ENCODE peak calls at places on chromosome 21, in ten cellular contexts. One of them, this sample, is unnamed. For H3K9me3 and H3K4me1, the result is how much of the 10 kb centered on the place peaks cover.

GRCh38 chr21:46048926-46049889 is 48.7 kb upstream of the COL6A2 start:
- DNase-seq in psoas muscle: peak
- DNase-seq in left ventricle myocardium inferior: peak
- DNase-seq in neural progenitor cell: no peak
- DNase-seq in IMR-90: peak
- DNase-seq in GM12878: no peak
- DNase-seq in heart right ventricle: peak
- DNase-seq in Panc1: no peak
- DNase-seq in hepatocyte: peak
- DNase-seq in suprapubic skin: peak
- DNase-seq in this sample: peak

GRCh38 chr21:35697321-35697808 is 363.0 kb downstream of the SETD4 start:
- DNase-seq in psoas muscle: peak
- DNase-seq in left ventricle myocardium inferior: peak
- DNase-seq in neural progenitor cell: no peak
- DNase-seq in IMR-90: peak
- DNase-seq in GM12878: no peak
- DNase-seq in heart right ventricle: peak
- DNase-seq in Panc1: no peak
- DNase-seq in hepatocyte: peak
- DNase-seq in suprapubic skin: no peak
- DNase-seq in this sample: peak

GRCh38 chr21:35924714-35925301 is 135.5 kb downstream of the SETD4 start:
- DNase-seq in psoas muscle: peak
- DNase-seq in left ventricle myocardium inferior: no peak
- DNase-seq in neural progenitor cell: no peak
- DNase-seq in IMR-90: peak
- DNase-seq in GM12878: no peak
- DNase-seq in heart right ventricle: no peak
- DNase-seq in Panc1: no peak
- DNase-seq in hepatocyte: no peak
- DNase-seq in suprapubic skin: no peak
- DNase-seq in this sample: no peak

GRCh38 chr21:26758083-26758861 is 86.9 kb downstream of the ADAMTS1 start:
- DNase-seq in psoas muscle: no peak
- DNase-seq in left ventricle myocardium inferior: no peak
- DNase-seq in neural progenitor cell: no peak
- DNase-seq in IMR-90: no peak
- DNase-seq in GM12878: no peak
- DNase-seq in heart right ventricle: no peak
- DNase-seq in Panc1: no peak
- DNase-seq in hepatocyte: no peak
- DNase-seq in suprapubic skin: no peak
- DNase-seq in this sample: no peak

GRCh38 chr21:31945576-31945975 is 72.8 kb downstream of the HUNK start:
- DNase-seq in psoas muscle: no peak
- DNase-seq in left ventricle myocardium inferior: no peak
- DNase-seq in neural progenitor cell: no peak
- DNase-seq in IMR-90: peak
- DNase-seq in GM12878: no peak
- DNase-seq in heart right ventricle: no peak
- DNase-seq in Panc1: no peak
- DNase-seq in hepatocyte: peak
- DNase-seq in suprapubic skin: no peak
- DNase-seq in this sample: no peak

GRCh38 chr21:37380349-37381323 is 14.1 kb downstream of the DYRK1A start:
- DNase-seq in psoas muscle: peak
- DNase-seq in left ventricle myocardium inferior: no peak
- DNase-seq in neural progenitor cell: peak
- DNase-seq in IMR-90: no peak
- DNase-seq in GM12878: no peak
- DNase-seq in heart right ventricle: no peak
- DNase-seq in Panc1: no peak
- DNase-seq in hepatocyte: no peak
- DNase-seq in suprapubic skin: no peak
- DNase-seq in this sample: no peak

GRCh38 chr21:14991957-14992356 is 72.8 kb downstream of the NRIP1 start:
- DNase-seq in psoas muscle: no peak
- DNase-seq in left ventricle myocardium inferior: no peak
- DNase-seq in neural progenitor cell: no peak
- DNase-seq in IMR-90: no peak
- DNase-seq in GM12878: no peak
- DNase-seq in heart right ventricle: no peak
- DNase-seq in Panc1: peak
- DNase-seq in hepatocyte: no peak
- DNase-seq in suprapubic skin: no peak
- DNase-seq in this sample: no peak

GRCh38 chr21:32382108-32382601 is 10.7 kb downstream of the URB1 start:
- DNase-seq in psoas muscle: no peak
- DNase-seq in left ventricle myocardium inferior: no peak
- DNase-seq in neural progenitor cell: no peak
- DNase-seq in IMR-90: peak
- DNase-seq in GM12878: no peak
- DNase-seq in heart right ventricle: no peak
- DNase-seq in Panc1: no peak
- DNase-seq in hepatocyte: no peak
- DNase-seq in suprapubic skin: no peak
- DNase-seq in this sample: no peak

GRCh38 chr21:36499578-36500471 is 19.9 kb upstream of the CLDN14 start:
- DNase-seq in psoas muscle: peak
- DNase-seq in left ventricle myocardium inferior: peak
- DNase-seq in neural progenitor cell: no peak
- DNase-seq in IMR-90: no peak
- DNase-seq in GM12878: no peak
- DNase-seq in heart right ventricle: no peak
- DNase-seq in Panc1: no peak
- DNase-seq in hepatocyte: no peak
- DNase-seq in suprapubic skin: no peak
- DNase-seq in this sample: peak

GRCh38 chr21:14876464-14876863 is 188.3 kb downstream of the NRIP1 start:
- DNase-seq in psoas muscle: no peak
- DNase-seq in left ventricle myocardium inferior: no peak
- DNase-seq in neural progenitor cell: no peak
- DNase-seq in IMR-90: no peak
- DNase-seq in GM12878: no peak
- DNase-seq in heart right ventricle: no peak
- DNase-seq in Panc1: no peak
- DNase-seq in hepatocyte: peak
- DNase-seq in suprapubic skin: no peak
- DNase-seq in this sample: no peak

GRCh38 chr21:45615145-45615711 is 28.3 kb upstream of the PCBP3 start:
- DNase-seq in psoas muscle: no peak
- DNase-seq in left ventricle myocardium inferior: no peak
- DNase-seq in neural progenitor cell: no peak
- DNase-seq in IMR-90: peak
- DNase-seq in GM12878: peak
- DNase-seq in heart right ventricle: no peak
- DNase-seq in Panc1: no peak
- DNase-seq in hepatocyte: no peak
- DNase-seq in suprapubic skin: peak
- DNase-seq in this sample: peak

GRCh38 chr21:36946949-36947371 is 19.5 kb downstream of the HLCS start:
- DNase-seq in psoas muscle: no peak
- DNase-seq in left ventricle myocardium inferior: no peak
- DNase-seq in neural progenitor cell: peak
- DNase-seq in IMR-90: no peak
- DNase-seq in GM12878: no peak
- DNase-seq in heart right ventricle: no peak
- DNase-seq in Panc1: no peak
- DNase-seq in hepatocyte: no peak
- DNase-seq in suprapubic skin: no peak
- DNase-seq in this sample: no peak

GRCh38 chr21:40839551-40839950 is 7.4 kb downstream of the DSCAM start:
- DNase-seq in psoas muscle: no peak
- DNase-seq in left ventricle myocardium inferior: no peak
- DNase-seq in neural progenitor cell: no peak
- DNase-seq in IMR-90: no peak
- DNase-seq in GM12878: no peak
- DNase-seq in heart right ventricle: no peak
- DNase-seq in Panc1: no peak
- DNase-seq in hepatocyte: no peak
- DNase-seq in suprapubic skin: no peak
- DNase-seq in this sample: no peak

GRCh38 chr21:7952648-7953047 is 2568.7 kb upstream of the TPTE start:
- DNase-seq in psoas muscle: no peak
- DNase-seq in left ventricle myocardium inferior: no peak
- DNase-seq in neural progenitor cell: no peak
- DNase-seq in IMR-90: no peak
- DNase-seq in GM12878: no peak
- DNase-seq in heart right ventricle: no peak
- DNase-seq in Panc1: no peak
- DNase-seq in hepatocyte: no peak
- DNase-seq in suprapubic skin: no peak
- DNase-seq in this sample: no peak
- H3K9me3 ChIP-seq in psoas muscle: half or more
- H3K9me3 ChIP-seq in left ventricle myocardium inferior: under half
- H3K9me3 ChIP-seq in neural progenitor cell: half or more
- H3K9me3 ChIP-seq in IMR-90: half or more
- H3K9me3 ChIP-seq in GM12878: under half
- H3K9me3 ChIP-seq in heart right ventricle: under half
- H3K9me3 ChIP-seq in Panc1: under half
- H3K9me3 ChIP-seq in hepatocyte: half or more
- H3K9me3 ChIP-seq in suprapubic skin: half or more
- H3K9me3 ChIP-seq in this sample: half or more

GRCh38 chr21:33412832-33413519 is 9.8 kb downstream of the IFNGR2 start:
- DNase-seq in psoas muscle: no peak
- DNase-seq in left ventricle myocardium inferior: no peak
- DNase-seq in neural progenitor cell: no peak
- DNase-seq in IMR-90: no peak
- DNase-seq in GM12878: no peak
- DNase-seq in heart right ventricle: no peak
- DNase-seq in Panc1: no peak
- DNase-seq in hepatocyte: peak
- DNase-seq in suprapubic skin: no peak
- DNase-seq in this sample: no peak
- H3K27ac ChIP-seq in psoas muscle: no peak
- H3K27ac ChIP-seq in left ventricle myocardium inferior: no peak
- H3K27ac ChIP-seq in neural progenitor cell: no peak
- H3K27ac ChIP-seq in IMR-90: no peak
- H3K27ac ChIP-seq in GM12878: peak
- H3K27ac ChIP-seq in heart right ventricle: no peak
- H3K27ac ChIP-seq in Panc1: peak
- H3K27ac ChIP-seq in hepatocyte: peak
- H3K27ac ChIP-seq in suprapubic skin: peak
- H3K27ac ChIP-seq in this sample: no peak

DNA sequence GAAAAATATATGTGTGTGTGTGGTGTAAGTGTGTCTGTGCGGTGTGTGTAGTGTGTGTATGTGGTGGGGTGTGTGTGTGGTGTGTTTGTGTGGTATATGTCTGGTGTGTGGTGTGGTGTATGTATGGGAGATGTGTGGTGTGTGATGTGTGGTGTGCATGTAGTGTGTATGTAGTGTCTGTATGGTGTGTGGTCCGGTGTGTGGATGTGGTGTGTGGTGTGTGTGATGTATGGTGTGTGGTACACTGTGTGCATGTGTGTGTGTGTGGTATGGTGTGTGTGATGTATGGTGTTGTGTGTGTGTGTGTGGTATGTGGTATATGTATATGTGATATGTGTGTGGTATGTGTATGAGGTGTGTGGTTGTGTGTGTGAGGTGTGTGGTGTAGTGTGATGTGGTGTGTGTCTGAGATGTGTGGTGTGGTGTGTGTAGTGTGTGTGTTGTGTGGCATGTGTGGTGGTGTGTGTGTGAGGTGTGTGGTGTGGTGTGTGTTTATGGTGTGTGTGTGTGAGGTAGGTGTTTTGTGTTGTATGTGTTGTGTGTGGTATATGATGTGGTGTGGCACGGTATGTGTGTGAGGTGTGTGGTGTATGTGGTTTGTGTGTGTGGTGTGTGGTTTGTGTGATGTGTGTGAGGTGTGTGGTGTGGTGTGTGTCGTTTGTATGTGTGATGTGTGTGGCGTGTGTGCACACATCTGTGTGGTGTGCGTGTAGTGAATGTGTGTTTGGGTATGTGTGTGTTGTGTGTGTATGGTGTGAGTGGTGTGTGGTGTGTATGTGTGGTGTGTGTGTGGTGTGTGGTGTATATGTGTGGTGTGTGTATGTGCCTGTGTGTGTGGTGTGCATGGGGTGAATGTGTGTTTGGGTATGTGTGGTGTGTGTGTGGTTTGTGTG is 35.3 kb upstream of the ABCG1 start:
- DNase-seq in psoas muscle: no peak
- DNase-seq in left ventricle myocardium inferior: no peak
- DNase-seq in neural progenitor cell: no peak
- DNase-seq in IMR-90: no peak
- DNase-seq in GM12878: no peak
- DNase-seq in heart right ventricle: no peak
- DNase-seq in Panc1: no peak
- DNase-seq in hepatocyte: no peak
- DNase-seq in suprapubic skin: no peak
- DNase-seq in this sample: no peak
- H3K4me1 ChIP-seq in psoas muscle: under half
- H3K4me1 ChIP-seq in left ventricle myocardium inferior: under half
- H3K4me1 ChIP-seq in neural progenitor cell: under half
- H3K4me1 ChIP-seq in IMR-90: under half
- H3K4me1 ChIP-seq in GM12878: under half
- H3K4me1 ChIP-seq in heart right ventricle: under half
- H3K4me1 ChIP-seq in Panc1: under half
- H3K4me1 ChIP-seq in hepatocyte: under half
- H3K4me1 ChIP-seq in suprapubic skin: under half
- H3K4me1 ChIP-seq in this sample: under half

GRCh38 chr21:38721983-38722382 is 83.7 kb upstream of the ETS2 start:
- DNase-seq in psoas muscle: no peak
- DNase-seq in left ventricle myocardium inferior: no peak
- DNase-seq in neural progenitor cell: no peak
- DNase-seq in IMR-90: no peak
- DNase-seq in GM12878: no peak
- DNase-seq in heart right ventricle: no peak
- DNase-seq in Panc1: no peak
- DNase-seq in hepatocyte: no peak
- DNase-seq in suprapubic skin: no peak
- DNase-seq in this sample: no peak

GRCh38 chr21:38721055-38721454 is 84.7 kb upstream of the ETS2 start:
- DNase-seq in psoas muscle: no peak
- DNase-seq in left ventricle myocardium inferior: no peak
- DNase-seq in neural progenitor cell: peak
- DNase-seq in IMR-90: no peak
- DNase-seq in GM12878: no peak
- DNase-seq in heart right ventricle: no peak
- DNase-seq in Panc1: no peak
- DNase-seq in hepatocyte: no peak
- DNase-seq in suprapubic skin: no peak
- DNase-seq in this sample: no peak

GRCh38 chr21:38729745-38730401 is 75.9 kb upstream of the ETS2 start:
- DNase-seq in psoas muscle: no peak
- DNase-seq in left ventricle myocardium inferior: no peak
- DNase-seq in neural progenitor cell: no peak
- DNase-seq in IMR-90: peak
- DNase-seq in GM12878: no peak
- DNase-seq in heart right ventricle: no peak
- DNase-seq in Panc1: no peak
- DNase-seq in hepatocyte: no peak
- DNase-seq in suprapubic skin: no peak
- DNase-seq in this sample: no peak

GRCh38 chr21:38725196-38726157 is 80.3 kb upstream of the ETS2 start:
- DNase-seq in psoas muscle: no peak
- DNase-seq in left ventricle myocardium inferior: no peak
- DNase-seq in neural progenitor cell: no peak
- DNase-seq in IMR-90: no peak
- DNase-seq in GM12878: no peak
- DNase-seq in heart right ventricle: no peak
- DNase-seq in Panc1: no peak
- DNase-seq in hepatocyte: no peak
- DNase-seq in suprapubic skin: no peak
- DNase-seq in this sample: no peak

GRCh38 chr21:38726482-38726881 is 79.2 kb upstream of the ETS2 start:
- DNase-seq in psoas muscle: no peak
- DNase-seq in left ventricle myocardium inferior: no peak
- DNase-seq in neural progenitor cell: no peak
- DNase-seq in IMR-90: no peak
- DNase-seq in GM12878: no peak
- DNase-seq in heart right ventricle: no peak
- DNase-seq in Panc1: no peak
- DNase-seq in hepatocyte: no peak
- DNase-seq in suprapubic skin: no peak
- DNase-seq in this sample: no peak
- H3K9me3 ChIP-seq in psoas muscle: under half
- H3K9me3 ChIP-seq in left ventricle myocardium inferior: under half
- H3K9me3 ChIP-seq in neural progenitor cell: under half
- H3K9me3 ChIP-seq in IMR-90: under half
- H3K9me3 ChIP-seq in GM12878: under half
- H3K9me3 ChIP-seq in heart right ventricle: under half
- H3K9me3 ChIP-seq in Panc1: under half
- H3K9me3 ChIP-seq in hepatocyte: under half
- H3K9me3 ChIP-seq in suprapubic skin: under half
- H3K9me3 ChIP-seq in this sample: under half